ENCODE peak calls at places on chromosome 10, in nine cellular contexts. A, F, T, K, P, N, G, L and Z are unnamed samples.

GRCh38 chr10:6219494-6219836 is 16.7 kb downstream of the PFKFB3 start:
- DNase-seq in K (no peak), A (no peak), F (no peak), T (no peak), N (peak; percentile 21), G (no peak), P (no peak), L (no peak), Z (no peak)

GRCh38 chr10:119206603-119207366 is 586 bp upstream of the GRK5 start:
- DNase-seq in N (peak; percentile 80), K (peak; percentile 34), P (peak; percentile 73), L (peak; percentile 89), A (peak; percentile 85), T (no peak), F (peak; percentile 73), G (peak; percentile 88), Z (peak; percentile 79)

GRCh38 chr10:6299234-6299633 is 96.5 kb downstream of the PFKFB3 start:
- DNase-seq in A (no peak), K (no peak), L (no peak), T (no peak), N (no peak), G (no peak), P (no peak), F (no peak), Z (no peak)

GRCh38 chr10:58733436-58733835 is 220.8 kb downstream of the BICC1 start:
- DNase-seq in A (no peak), N (no peak), F (no peak), G (no peak), T (no peak), K (no peak), L (no peak), P (no peak), Z (no peak)

GRCh38 chr10:48257407-48257961 is 17.0 kb downstream of the FRMPD2 start:
- DNase-seq in A (no peak), P (no peak), L (no peak), K (no peak), T (no peak), F (no peak), N (no peak), G (no peak), Z (no peak)

GRCh38 chr10:43027331-43027955 is 49.4 kb upstream of the RET start:
- DNase-seq in T (no peak), L (no peak), A (no peak), N (peak; percentile 51), K (no peak), P (no peak), F (no peak), G (no peak), Z (no peak)

GRCh38 chr10:45308707-45309106 is 6.7 kb downstream of the OR13A1 start:
- DNase-seq in A (no peak), N (no peak), K (no peak), L (peak; percentile 44), F (no peak), P (no peak), T (no peak), G (peak; percentile 55), Z (no peak)

GRCh38 chr10:116073025-116073424 is 200.0 kb downstream of the GFRA1 start:
- DNase-seq in F (no peak), T (no peak), A (no peak), N (no peak), G (peak; percentile 59), L (no peak), P (no peak), K (no peak), Z (no peak)

GRCh38 chr10:82313401-82313800 is 438.4 kb downstream of the NRG3 start:
- DNase-seq in P (no peak), F (no peak), T (no peak), A (no peak), G (no peak), K (no peak), N (no peak), L (no peak), Z (no peak)

GRCh38 chr10:110065269-110065668 is 57.5 kb downstream of the ADD3 start:
- DNase-seq in P (no peak), T (no peak), G (no peak), L (no peak), N (no peak), F (no peak), K (no peak), A (no peak), Z (no peak)

GRCh38 chr10:97466755-97467154 is 20.8 kb downstream of the ZDHHC16 start:
- DNase-seq in G (no peak), A (no peak), K (no peak), L (no peak), N (no peak), T (no peak), F (no peak), P (no peak), Z (no peak)

GRCh38 chr10:49600781-49601400 is 9.2 kb upstream of the SLC18A3 start:
- DNase-seq in K (no peak), N (no peak), P (no peak), L (no peak), F (no peak), T (no peak), G (no peak), A (no peak), Z (no peak)

GRCh38 chr10:75057680-75058079 is 53.8 kb upstream of the SAMD8 start:
- DNase-seq in L (no peak), F (peak; percentile 7), P (no peak), N (no peak), G (no peak), K (no peak), T (no peak), A (no peak), Z (no peak)

GRCh38 chr10:8556321-8556720 is 501.8 kb downstream of the GATA3 start:
- DNase-seq in T (no peak), L (no peak), P (no peak), F (no peak), A (no peak), K (no peak), N (no peak), G (no peak), Z (no peak)

GRCh38 chr10:119807960-119808697 is 64.5 kb downstream of the MCMBP start:
- DNase-seq in P (no peak), F (no peak), T (no peak), N (no peak), L (no peak), A (peak; percentile 20), G (no peak), K (no peak), Z (no peak)

GRCh38 chr10:3000063-3000462 is 67.3 kb upstream of the PFKP start:
- DNase-seq in T (no peak), L (no peak), P (no peak), N (no peak), K (no peak), F (no peak), G (no peak), A (no peak), Z (no peak)